ENCODE peak calls at places on chromosomes 4 and X, in seven cellular contexts. V is colonic mucosa, O is astrocyte of the cerebellum, Q is GM06990, L is ovary, Z is GM23248, F is WERI-Rb-1. M is an unnamed sample.

GRCh38 chr4:180059216-180059881 is 2183.9 kb upstream of the TENM3 start:
- DNase-seq in O (no peak), V (peak), F (peak), Z (peak), L (no peak), Q (peak), M (no peak)

GRCh38 chrX:49862093-49862492 is 17.2 kb upstream of the USP27X start:
- DNase-seq in O (no peak), F (no peak), Z (no peak), Q (no peak), L (no peak), V (no peak), M (no peak)

GRCh38 chr4:25029479-25030282 is 1.1 kb downstream of the LGI2 start:
- DNase-seq in V (no peak), L (no peak), O (no peak), F (no peak), Q (no peak), Z (no peak), M (no peak)

GRCh38 chr4:111556141-111556781 is 589.0 kb upstream of the FAM241A start:
- DNase-seq in O (no peak), V (no peak), L (no peak), Q (no peak), F (no peak), Z (peak), M (no peak)

GRCh38 chrX:118254611-118255010 is 91.3 kb upstream of the WDR44 start:
- DNase-seq in Z (peak), O (peak), V (peak), Q (no peak), L (no peak), F (peak), M (peak)

GRCh38 chr4:66059131-66059530 is 388.8 kb upstream of the EPHA5 start:
- DNase-seq in Z (no peak), O (no peak), V (no peak), Q (no peak), L (no peak), F (no peak), M (no peak)

GRCh38 chr4:38411092-38411491 is 252.9 kb upstream of the KLF3 start:
- DNase-seq in Q (peak), L (no peak), Z (no peak), F (no peak), V (no peak), O (no peak), M (no peak)

GRCh38 chr4:151422862-151423261 is 13.9 kb downstream of the FHIP1A start:
- DNase-seq in Q (no peak), F (no peak), L (no peak), Z (no peak), O (no peak), V (no peak), M (no peak)

GRCh38 chr4:89712141-89712540 is 124.8 kb downstream of the SNCA start:
- DNase-seq in V (no peak), L (no peak), F (no peak), Q (no peak), O (peak), Z (peak), M (peak)

GRCh38 chr4:25182941-25183340 is 22.7 kb upstream of the SEPSECS start:
- DNase-seq in V (no peak), O (no peak), Z (no peak), Q (no peak), L (no peak), F (no peak), M (no peak)

GRCh38 chrX:7146026-7146702 is 1.3 kb upstream of the STS start:
- DNase-seq in O (no peak), Q (peak), L (no peak), F (no peak), V (no peak), Z (peak), M (peak)

GRCh38 chrX:50097121-50097520 is 103.7 kb downstream of the AKAP4 start:
- DNase-seq in V (no peak), O (no peak), F (no peak), Z (no peak), L (no peak), Q (no peak), M (no peak)

GRCh38 chrX:126670258-126670657 is 117.6 kb upstream of the DCAF12L1 start:
- DNase-seq in L (no peak), F (no peak), Z (no peak), V (no peak), Q (no peak), O (no peak), M (no peak)

GRCh38 chr4:88802138-88802537 is 104.5 kb upstream of the NAP1L5 start:
- DNase-seq in F (no peak), L (no peak), O (no peak), V (no peak), Z (no peak), Q (no peak), M (no peak)

GRCh38 chrX:97401586-97402101 is 517.9 kb downstream of the RPA4 start:
- DNase-seq in Q (no peak), F (no peak), O (no peak), V (no peak), L (no peak), Z (peak), M (peak)

GRCh38 chrX:26375346-26375745 is 159.4 kb downstream of the MAGEB5 start:
- DNase-seq in L (no peak), Z (no peak), V (no peak), O (no peak), Q (no peak), F (no peak), M (no peak)

GRCh38 chrX:71976753-71977152 is 66.1 kb downstream of the NHSL2 start:
- DNase-seq in F (no peak), Z (no peak), O (no peak), Q (no peak), L (no peak), V (no peak), M (no peak)

GRCh38 chr4:160213377-160213776 is 1110.5 kb downstream of the RAPGEF2 start:
- DNase-seq in L (no peak), F (no peak), Q (no peak), Z (no peak), O (no peak), V (no peak), M (no peak)

GRCh38 chr4:38230121-38230728 is 270.0 kb downstream of the PTTG2 start:
- DNase-seq in F (no peak), V (peak), O (no peak), Z (no peak), Q (no peak), L (no peak), M (peak)

GRCh38 chr4:38601244-38601915 is 62.6 kb upstream of the KLF3 start:
- DNase-seq in O (peak), V (no peak), F (no peak), L (no peak), Q (no peak), Z (peak), M (peak)

GRCh38 chr4:81049861-81050423 is 19.4 kb downstream of the BMP3 start:
- DNase-seq in V (no peak), O (no peak), F (no peak), Q (no peak), L (no peak), Z (no peak), M (no peak)

GRCh38 chr4:182238355-182238931 is 4.8 kb upstream of the TENM3 start:
- DNase-seq in F (no peak), L (no peak), Q (no peak), O (peak), V (no peak), Z (no peak), M (no peak)

GRCh38 chrX:97846228-97846627 is 962.5 kb downstream of the RPA4 start:
- DNase-seq in Z (no peak), Q (no peak), F (no peak), L (no peak), V (no peak), O (no peak), M (no peak)

GRCh38 chr4:148376151-148376550 is 66.1 kb downstream of the NR3C2 start:
- DNase-seq in O (peak), F (no peak), L (peak), Q (no peak), V (peak), Z (no peak), M (peak)
- H3K4me3 ChIP-seq in O (peak), F (no peak), L (no peak), Q (no peak), V (no peak), Z (no peak), M (no peak)

GRCh38 chrX:21802844-21803243 is 36.6 kb upstream of the MBTPS2 start:
- DNase-seq in F (no peak), O (no peak), Q (no peak), L (no peak), Z (no peak), V (no peak), M (no peak)

GRCh38 chrX:21800344-21800770 is 39.1 kb upstream of the MBTPS2 start:
- DNase-seq in Q (no peak), L (no peak), Z (peak), V (no peak), O (peak), F (no peak), M (no peak)

GRCh38 chrX:21802054-21802660 is 37.3 kb upstream of the MBTPS2 start:
- DNase-seq in O (no peak), Z (no peak), F (no peak), V (no peak), Q (no peak), L (no peak), M (no peak)

GRCh38 chrX:21799767-21800166 is 39.6 kb upstream of the MBTPS2 start:
- DNase-seq in O (no peak), V (no peak), L (no peak), F (no peak), Q (no peak), Z (no peak), M (no peak)

GRCh38 chrX:21798677-21799219 is 40.7 kb upstream of the MBTPS2 start:
- DNase-seq in Z (peak), O (peak), L (no peak), Q (no peak), V (no peak), F (no peak), M (peak)
- H3K4me3 ChIP-seq in Z (no peak), O (no peak), L (no peak), Q (no peak), V (no peak), F (no peak), M (no peak)

GRCh38 chr4:166198921-166199320 is 325.9 kb downstream of the TLL1 start:
- DNase-seq in F (no peak), Z (no peak), O (no peak), L (no peak), V (no peak), Q (no peak), M (no peak)
- H3K4me3 ChIP-seq in F (no peak), Z (no peak), O (no peak), L (no peak), V (no peak), Q (no peak), M (peak)

GRCh38 chrX:150567645-150568319 is 639 bp upstream of the MTM1 start:
- DNase-seq in L (no peak), V (no peak), Z (no peak), O (no peak), Q (no peak), F (no peak), M (no peak)
- H3K4me3 ChIP-seq in L (peak), V (peak), Z (peak), O (no peak), Q (peak), F (no peak), M (peak)

GRCh38 chr4:124454772-124455270 is 257.7 kb downstream of the ANKRD50 start:
- DNase-seq in F (no peak), V (no peak), L (no peak), Z (no peak), Q (no peak), O (no peak), M (no peak)

GRCh38 chr4:124462954-124463828 is 249.3 kb downstream of the ANKRD50 start:
- DNase-seq in Z (no peak), F (no peak), L (no peak), O (no peak), Q (no peak), V (no peak), M (no peak)

GRCh38 chr4:124455671-124456070 is 256.9 kb downstream of the ANKRD50 start:
- DNase-seq in O (no peak), V (no peak), Z (no peak), Q (no peak), L (no peak), F (no peak), M (no peak)

GRCh38 chr4:124459922-124460301 is 252.6 kb downstream of the ANKRD50 start:
- DNase-seq in F (no peak), V (no peak), L (no peak), Z (peak), O (peak), Q (no peak), M (peak)

DNA sequence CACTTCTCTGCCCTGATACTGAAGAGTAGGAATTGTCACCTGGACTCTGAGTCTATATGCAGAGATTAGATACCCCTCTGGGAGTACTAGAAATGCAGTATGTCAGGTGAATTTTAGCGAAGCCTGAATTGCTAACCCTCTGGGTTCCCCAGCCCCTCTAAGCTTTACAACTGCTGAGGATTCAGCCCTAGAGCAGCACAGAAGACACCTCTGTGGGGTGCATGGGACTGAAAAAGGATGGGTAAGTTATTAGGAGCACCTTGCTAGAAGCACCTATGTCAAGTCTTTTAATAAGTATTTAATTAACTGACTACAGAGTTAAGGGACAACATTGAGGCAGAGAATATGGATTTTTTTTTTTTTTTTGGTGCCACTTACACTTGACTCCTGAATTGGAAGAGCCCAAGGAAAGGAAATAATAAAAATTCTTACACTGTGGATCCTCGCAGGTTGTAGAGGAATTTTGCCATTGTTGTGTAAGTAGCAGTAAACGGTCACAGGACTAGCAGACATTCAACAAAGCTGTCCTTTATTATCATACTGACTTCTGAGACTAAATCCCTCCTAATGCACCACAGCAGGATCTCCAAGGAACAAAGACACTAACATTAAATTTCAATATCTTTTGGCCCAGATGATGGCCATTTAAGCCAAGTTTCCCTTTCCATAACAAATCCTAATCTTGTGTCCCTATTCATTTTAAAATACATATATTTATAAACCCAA is 253.2 kb downstream of the ANKRD50 start:
- DNase-seq in F (no peak), Z (no peak), V (no peak), Q (no peak), L (no peak), O (no peak), M (no peak)
- H3K4me3 ChIP-seq in F (no peak), Z (no peak), V (no peak), Q (no peak), L (no peak), O (no peak), M (no peak)

GRCh38 chr4:153115322-153116100 is 88.7 kb upstream of the TRIM2 start:
- DNase-seq in Z (peak), F (no peak), Q (peak), V (peak), O (no peak), L (no peak), M (peak)
- H3K4me3 ChIP-seq in Z (peak), F (no peak), Q (peak), V (peak), O (no peak), L (peak), M (peak)

GRCh38 chrX:153688071-153688470 is 345 bp downstream of the SLC6A8 start:
- DNase-seq in V (no peak), Q (no peak), O (no peak), F (no peak), Z (peak), L (no peak), M (no peak)

GRCh38 chrX:153690466-153690865 is 2.7 kb downstream of the SLC6A8 start:
- DNase-seq in Q (no peak), L (no peak), Z (no peak), F (no peak), V (no peak), O (no peak), M (no peak)

GRCh38 chrX:153689654-153690465 is 2.1 kb downstream of the SLC6A8 start:
- DNase-seq in Z (peak), V (no peak), L (no peak), Q (no peak), F (peak), O (no peak), M (no peak)

GRCh38 chrX:153688534-153688899 is 791 bp downstream of the SLC6A8 start:
- DNase-seq in Z (peak), Q (no peak), L (no peak), O (no peak), F (no peak), V (no peak), M (no peak)

DNA sequence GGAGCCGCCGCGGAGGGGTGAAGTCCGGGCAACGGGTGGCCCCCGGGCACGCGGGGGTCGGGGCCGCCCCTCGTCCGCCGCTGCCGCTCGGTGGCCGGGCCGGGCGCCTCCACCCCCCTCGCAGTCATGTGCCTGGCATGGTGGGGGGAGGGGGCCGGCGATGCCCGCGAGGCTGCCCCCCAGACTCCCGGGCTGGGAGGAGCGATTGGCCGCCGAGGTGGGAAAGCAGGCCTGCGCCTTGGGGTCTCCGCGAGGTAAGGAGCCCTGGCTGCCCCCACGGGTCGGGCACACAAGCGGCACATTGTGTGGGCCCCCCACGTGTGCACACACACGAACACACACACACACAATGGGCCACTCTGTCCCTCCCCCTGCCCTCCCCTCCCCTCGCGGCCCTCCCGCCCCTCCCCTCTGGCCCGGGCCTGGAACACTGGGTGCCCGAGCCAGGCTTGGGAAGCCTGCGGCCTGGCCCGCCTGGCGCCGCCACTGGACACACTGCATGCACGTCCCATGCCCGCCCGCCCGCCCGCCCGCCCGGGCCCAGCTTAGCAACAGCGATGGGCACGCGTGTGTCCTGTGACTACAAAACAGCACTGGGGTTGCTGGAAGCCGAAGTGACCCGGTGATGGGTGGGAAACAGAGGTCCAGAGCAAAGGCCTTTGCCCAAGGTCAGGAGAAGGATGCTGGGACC is 1.3 kb downstream of the SLC6A8 start:
- DNase-seq in F (no peak), O (no peak), Z (peak), V (no peak), Q (no peak), L (peak), M (peak)
- H3K4me3 ChIP-seq in F (peak), O (peak), Z (peak), V (peak), Q (no peak), L (peak), M (peak)

DNA sequence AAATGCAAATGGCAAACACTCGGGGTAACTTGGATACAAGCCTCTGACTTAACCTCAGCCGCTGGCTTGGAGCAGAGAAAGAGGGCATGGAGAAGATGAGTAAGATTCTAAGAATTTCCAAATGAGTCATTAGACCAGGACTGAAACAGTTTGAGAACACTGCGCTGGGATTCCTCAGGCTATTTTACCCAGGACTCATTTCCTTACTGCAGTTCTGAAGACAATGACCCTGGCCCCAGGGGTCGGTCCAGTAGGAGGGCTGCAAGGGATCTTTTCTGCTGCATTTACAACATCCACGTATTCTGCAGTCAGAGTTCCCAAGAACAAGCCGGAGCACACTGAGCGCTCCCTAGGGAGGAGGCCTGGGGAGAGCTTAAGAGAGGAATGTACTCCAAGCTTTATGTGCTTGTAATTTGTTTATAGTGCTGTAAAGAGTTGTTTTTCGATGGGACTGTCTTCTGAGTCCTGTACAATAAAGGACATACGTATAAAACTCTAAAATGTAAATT is 27.3 kb upstream of the SORBS2 start:
- DNase-seq in V (peak), F (no peak), L (peak), Z (peak), O (peak), Q (no peak), M (peak)
- H3K4me3 ChIP-seq in V (no peak), F (no peak), L (no peak), Z (peak), O (no peak), Q (no peak), M (peak)

GRCh38 chrX:44913656-44914531 is 40.9 kb downstream of the KDM6A start:
- DNase-seq in V (no peak), L (no peak), F (no peak), Z (no peak), Q (no peak), O (no peak), M (no peak)
- H3K4me3 ChIP-seq in V (no peak), L (no peak), F (no peak), Z (no peak), Q (no peak), O (no peak), M (no peak)